ENCODE peak calls at places on chromosomes 6 and 20, in five cellular contexts. One of them, this sample, is unnamed.

GRCh38 chr6:139166956-139167313 is 32.1 kb downstream of the HECA start:
- DNase-seq in AML-193: no peak
- DNase-seq in left ventricle myocardium inferior: no peak
- DNase-seq in T47D: no peak
- DNase-seq in amygdala: no peak
- DNase-seq in this sample: no peak

GRCh38 chr6:83514877-83515466 is 2.6 kb downstream of the PRSS35 start:
- DNase-seq in amygdala: no peak
- DNase-seq in AML-193: peak
- DNase-seq in left ventricle myocardium inferior: no peak
- DNase-seq in T47D: peak
- DNase-seq in this sample: peak

GRCh38 chr6:659716-660581 is 3.0 kb upstream of the HUS1B start:
- DNase-seq in left ventricle myocardium inferior: no peak
- DNase-seq in AML-193: no peak
- DNase-seq in T47D: no peak
- DNase-seq in amygdala: no peak
- DNase-seq in this sample: no peak

GRCh38 chr20:33490023-33490933 is at the start of gene CBFA2T2:
- DNase-seq in T47D: no peak
- DNase-seq in AML-193: peak
- DNase-seq in amygdala: peak
- DNase-seq in left ventricle myocardium inferior: peak
- DNase-seq in this sample: no peak

GRCh38 chr6:14165091-14165490 is 47.5 kb downstream of the CD83 start:
- DNase-seq in T47D: no peak
- DNase-seq in AML-193: no peak
- DNase-seq in left ventricle myocardium inferior: no peak
- DNase-seq in amygdala: no peak
- DNase-seq in this sample: no peak

GRCh38 chr6:4323322-4323721 is 187.9 kb upstream of the ECI2 start:
- DNase-seq in AML-193: no peak
- DNase-seq in T47D: no peak
- DNase-seq in amygdala: no peak
- DNase-seq in left ventricle myocardium inferior: no peak
- DNase-seq in this sample: no peak

GRCh38 chr20:41352106-41352505 is 11.5 kb downstream of the LPIN3 start:
- DNase-seq in amygdala: no peak
- DNase-seq in AML-193: no peak
- DNase-seq in T47D: no peak
- DNase-seq in left ventricle myocardium inferior: no peak
- DNase-seq in this sample: no peak

GRCh38 chr6:168182908-168183612 is 104.0 kb upstream of the FRMD1 start:
- DNase-seq in T47D: no peak
- DNase-seq in amygdala: no peak
- DNase-seq in AML-193: no peak
- DNase-seq in left ventricle myocardium inferior: no peak
- DNase-seq in this sample: no peak

GRCh38 chr20:35174458-35175216 is 2.8 kb downstream of the PROCR start:
- DNase-seq in T47D: peak
- DNase-seq in amygdala: peak
- DNase-seq in AML-193: no peak
- DNase-seq in left ventricle myocardium inferior: no peak
- DNase-seq in this sample: no peak

GRCh38 chr20:33407251-33407650 is 5.9 kb upstream of the CDK5RAP1 start:
- DNase-seq in AML-193: peak
- DNase-seq in amygdala: no peak
- DNase-seq in left ventricle myocardium inferior: no peak
- DNase-seq in T47D: no peak
- DNase-seq in this sample: no peak

GRCh38 chr6:82072113-82072512 is 175.4 kb downstream of the IBTK start:
- DNase-seq in T47D: no peak
- DNase-seq in amygdala: no peak
- DNase-seq in AML-193: no peak
- DNase-seq in left ventricle myocardium inferior: no peak
- DNase-seq in this sample: no peak

GRCh38 chr20:23224806-23225205 is 125.8 kb upstream of the NXT1 start:
- DNase-seq in T47D: no peak
- DNase-seq in left ventricle myocardium inferior: no peak
- DNase-seq in AML-193: no peak
- DNase-seq in amygdala: no peak
- DNase-seq in this sample: no peak

GRCh38 chr20:51569815-51570741 is 27.6 kb upstream of the NFATC2 start:
- DNase-seq in amygdala: no peak
- DNase-seq in left ventricle myocardium inferior: peak
- DNase-seq in T47D: peak
- DNase-seq in AML-193: no peak
- DNase-seq in this sample: no peak

GRCh38 chr20:22795897-22796296 is 211.5 kb upstream of the FOXA2 start:
- DNase-seq in T47D: no peak
- DNase-seq in AML-193: no peak
- DNase-seq in left ventricle myocardium inferior: peak
- DNase-seq in amygdala: no peak
- DNase-seq in this sample: no peak

GRCh38 chr6:72890671-72891070 is 268.8 kb downstream of the KCNQ5 start:
- DNase-seq in left ventricle myocardium inferior: no peak
- DNase-seq in amygdala: no peak
- DNase-seq in AML-193: no peak
- DNase-seq in T47D: no peak
- DNase-seq in this sample: no peak

GRCh38 chr20:6920991-6921613 is 153.6 kb downstream of the BMP2 start:
- DNase-seq in left ventricle myocardium inferior: no peak
- DNase-seq in amygdala: no peak
- DNase-seq in T47D: no peak
- DNase-seq in AML-193: no peak
- DNase-seq in this sample: no peak

GRCh38 chr20:61956396-61957342 is 109.0 kb downstream of the TAF4 start:
- DNase-seq in T47D: no peak
- DNase-seq in amygdala: no peak
- DNase-seq in left ventricle myocardium inferior: no peak
- DNase-seq in AML-193: no peak
- DNase-seq in this sample: no peak

GRCh38 chr20:59082077-59082740 is 39.6 kb upstream of the PRELID3B start:
- DNase-seq in T47D: peak
- DNase-seq in amygdala: no peak
- DNase-seq in left ventricle myocardium inferior: no peak
- DNase-seq in AML-193: peak
- DNase-seq in this sample: no peak

GRCh38 chr6:150695652-150696051 is 96.0 kb downstream of the PLEKHG1 start:
- DNase-seq in AML-193: no peak
- DNase-seq in T47D: no peak
- DNase-seq in left ventricle myocardium inferior: no peak
- DNase-seq in amygdala: no peak
- DNase-seq in this sample: no peak

GRCh38 chr6:28251648-28252506 is at the start of gene ZKSCAN4:
- DNase-seq in AML-193: peak
- DNase-seq in amygdala: peak
- DNase-seq in T47D: peak
- DNase-seq in left ventricle myocardium inferior: peak
- DNase-seq in this sample: peak

GRCh38 chr20:41509801-41510200 is 108.4 kb downstream of the CHD6 start:
- DNase-seq in left ventricle myocardium inferior: peak
- DNase-seq in AML-193: no peak
- DNase-seq in amygdala: no peak
- DNase-seq in T47D: no peak
- DNase-seq in this sample: no peak

GRCh38 chr6:75526502-75527127 is 33.0 kb upstream of the FILIP1 start:
- DNase-seq in AML-193: peak
- DNase-seq in T47D: peak
- DNase-seq in amygdala: peak
- DNase-seq in left ventricle myocardium inferior: no peak
- DNase-seq in this sample: peak

GRCh38 chr20:47249913-47250312 is 106.6 kb downstream of the ZMYND8 start:
- DNase-seq in T47D: no peak
- DNase-seq in left ventricle myocardium inferior: no peak
- DNase-seq in amygdala: no peak
- DNase-seq in AML-193: no peak
- DNase-seq in this sample: no peak

GRCh38 chr6:31617010-31617409 is 2.0 kb downstream of the AIF1 start:
- DNase-seq in amygdala: no peak
- DNase-seq in T47D: no peak
- DNase-seq in left ventricle myocardium inferior: no peak
- DNase-seq in AML-193: no peak
- DNase-seq in this sample: no peak

GRCh38 chr20:45372646-45373352 is 5.3 kb downstream of the TP53TG5 start:
- DNase-seq in T47D: no peak
- DNase-seq in AML-193: no peak
- DNase-seq in left ventricle myocardium inferior: no peak
- DNase-seq in amygdala: peak
- DNase-seq in this sample: no peak

GRCh38 chr20:39823239-39823638 is 861.1 kb downstream of the DHX35 start:
- DNase-seq in T47D: no peak
- DNase-seq in AML-193: no peak
- DNase-seq in left ventricle myocardium inferior: no peak
- DNase-seq in amygdala: no peak
- DNase-seq in this sample: no peak

GRCh38 chr6:38567436-38567835 is 72.3 kb downstream of the BTBD9 start:
- DNase-seq in T47D: peak
- DNase-seq in amygdala: peak
- DNase-seq in AML-193: no peak
- DNase-seq in left ventricle myocardium inferior: peak
- DNase-seq in this sample: no peak

GRCh38 chr20:57866250-57867106 is 156.7 kb upstream of the PMEPA1 start:
- DNase-seq in T47D: no peak
- DNase-seq in left ventricle myocardium inferior: no peak
- DNase-seq in amygdala: no peak
- DNase-seq in AML-193: no peak
- DNase-seq in this sample: no peak

GRCh38 chr20:56676679-56677078 is 47.6 kb downstream of the TFAP2C start:
- DNase-seq in AML-193: no peak
- DNase-seq in amygdala: no peak
- DNase-seq in T47D: no peak
- DNase-seq in left ventricle myocardium inferior: no peak
- DNase-seq in this sample: no peak

GRCh38 chr20:19004975-19005374 is 191.4 kb downstream of the SCP2D1 start:
- DNase-seq in AML-193: no peak
- DNase-seq in T47D: no peak
- DNase-seq in left ventricle myocardium inferior: no peak
- DNase-seq in amygdala: no peak
- DNase-seq in this sample: no peak

GRCh38 chr6:62669831-62670230 is 383.8 kb upstream of the KHDRBS2 start:
- DNase-seq in left ventricle myocardium inferior: no peak
- DNase-seq in amygdala: no peak
- DNase-seq in AML-193: no peak
- DNase-seq in T47D: no peak
- DNase-seq in this sample: no peak